ENCODE peak calls at places on chromosome 13, in nine cellular contexts. S is mesenchymal stem cell, L is GM23248, Z is adipocyte, X is keratinocyte, E is K562, C is endothelial cell of umbilical vein, N is neuronal stem cell, U is mammary epithelial cell. H is an unnamed sample.

GRCh38 chr13:36098080-36098479 is 33.1 kb downstream of the DCLK1 start:
- DNase-seq in S (no peak), L (no peak), Z (peak; percentile 13), X (no peak), E (no peak), C (no peak), N (no peak), U (no peak), H (no peak)

GRCh38 chr13:97125810-97126738 is 96.1 kb upstream of the MBNL2 start:
- DNase-seq in S (no peak), L (peak; percentile 76), Z (peak; percentile 76), X (peak; percentile 85), E (no peak), C (no peak), N (no peak), U (peak; percentile 75), H (no peak)

GRCh38 chr13:106083620-106084350 is 451.7 kb downstream of the EFNB2 start:
- DNase-seq in S (peak; percentile 61), L (peak; percentile 58), Z (peak; percentile 69), X (no peak), E (no peak), C (peak; percentile 86), N (no peak), U (peak; percentile 71), H (no peak)

GRCh38 chr13:50990540-50991506 is 81.2 kb downstream of the RNASEH2B start:
- DNase-seq in S (peak; percentile 80), L (peak; percentile 87), Z (peak; percentile 34), X (no peak), E (peak; percentile 9), C (peak; percentile 30), N (peak; percentile 27), U (no peak), H (peak; percentile 20)

GRCh38 chr13:41383400-41383799 is 72.3 kb downstream of the NAA16 start:
- DNase-seq in S (peak; percentile 17), L (peak; percentile 10), Z (no peak), X (no peak), E (no peak), C (peak; percentile 57), N (no peak), U (no peak), H (no peak)

GRCh38 chr13:39245688-39246087 is 207.4 kb downstream of the NHLRC3 start:
- DNase-seq in S (no peak), L (no peak), Z (no peak), X (no peak), E (no peak), C (no peak), N (no peak), U (peak; percentile 45), H (no peak)

GRCh38 chr13:98103942-98104880 is 38.7 kb upstream of the FARP1 start:
- DNase-seq in S (no peak), L (peak; percentile 46), Z (no peak), X (no peak), E (no peak), C (no peak), N (no peak), U (peak; percentile 9), H (no peak)

GRCh38 chr13:80707000-80707983 is 366.4 kb upstream of the SPRY2 start:
- DNase-seq in S (no peak), L (no peak), Z (no peak), X (no peak), E (no peak), C (no peak), N (no peak), U (no peak), H (no peak)

GRCh38 chr13:25301347-25302113 is at the start of gene NUP58:
- DNase-seq in S (peak; percentile 96), L (peak; percentile 99), Z (peak; percentile 98), X (peak; percentile 46), E (peak; percentile 82), C (peak; percentile 96), N (peak; percentile 69), U (peak; percentile 94), H (peak; percentile 94)

GRCh38 chr13:72851678-72852014 is 69.7 kb downstream of the PIBF1 start:
- DNase-seq in S (no peak), L (no peak), Z (no peak), X (no peak), E (no peak), C (no peak), N (no peak), U (no peak), H (peak; percentile 15)

GRCh38 chr13:106176103-106176502 is 359.4 kb downstream of the EFNB2 start:
- DNase-seq in S (peak; percentile 54), L (peak; percentile 68), Z (peak; percentile 13), X (no peak), E (no peak), C (no peak), N (no peak), U (no peak), H (no peak)

GRCh38 chr13:20188649-20189553 is 3.8 kb downstream of the GJB2 start:
- DNase-seq in S (no peak), L (no peak), Z (no peak), X (no peak), E (peak; percentile 34), C (no peak), N (no peak), U (no peak), H (no peak)

GRCh38 chr13:113883314-113883811 is 19.5 kb upstream of the GAS6 start:
- DNase-seq in S (no peak), L (no peak), Z (no peak), X (no peak), E (no peak), C (no peak), N (no peak), U (no peak), H (no peak)

GRCh38 chr13:54162069-54162468 is 1133.5 kb downstream of the OLFM4 start:
- DNase-seq in S (no peak), L (no peak), Z (no peak), X (no peak), E (no peak), C (no peak), N (no peak), U (no peak), H (no peak)

GRCh38 chr13:111508164-111508870 is 187.9 kb downstream of the TEX29 start:
- DNase-seq in S (no peak), L (no peak), Z (no peak), X (no peak), E (no peak), C (no peak), N (no peak), U (no peak), H (no peak)

GRCh38 chr13:113786262-113786841 is 27.3 kb downstream of the TMEM255B start:
- DNase-seq in S (peak; percentile 58), L (peak; percentile 69), Z (no peak), X (no peak), E (no peak), C (peak; percentile 44), N (no peak), U (no peak), H (no peak)

GRCh38 chr13:71659427-71659826 is 207.6 kb downstream of the DACH1 start:
- DNase-seq in S (peak; percentile 13), L (no peak), Z (no peak), X (no peak), E (no peak), C (no peak), N (no peak), U (no peak), H (no peak)

GRCh38 chr13:83622422-83622784 is 259.9 kb downstream of the SLITRK1 start:
- DNase-seq in S (no peak), L (peak; percentile 4), Z (peak; percentile 29), X (no peak), E (no peak), C (no peak), N (no peak), U (peak; percentile 71), H (no peak)

GRCh38 chr13:20150561-20150960 is 10.3 kb downstream of the GJA3 start:
- DNase-seq in S (no peak), L (no peak), Z (no peak), X (no peak), E (no peak), C (no peak), N (no peak), U (no peak), H (no peak)

GRCh38 chr13:26310470-26310869 is 56.5 kb downstream of the CDK8 start:
- DNase-seq in S (no peak), L (no peak), Z (no peak), X (no peak), E (no peak), C (no peak), N (no peak), U (no peak), H (no peak)
- H3K4me3 ChIP-seq in S (no peak overlapping the region), L (no peak overlapping the region), Z (no peak overlapping the region), X (no peak overlapping the region), E (no peak overlapping the region), C (no peak overlapping the region), N (no peak overlapping the region), U (no peak overlapping the region), H (no peak overlapping the region)

GRCh38 chr13:110329798-110330461 is 22.8 kb downstream of the COL4A2 start:
- DNase-seq in S (no peak), L (peak; percentile 59), Z (peak; percentile 87), X (no peak), E (no peak), C (no peak), N (no peak), U (no peak), H (no peak)
- H3K9ac ChIP-seq in S (peak overlapping the region; percentile 59), L (peak overlapping the region; percentile 47), Z (no peak overlapping the region), X (no peak overlapping the region), E (no peak overlapping the region), C (no peak overlapping the region), N (no peak overlapping the region), U (no peak overlapping the region), H (no peak overlapping the region)

DNA sequence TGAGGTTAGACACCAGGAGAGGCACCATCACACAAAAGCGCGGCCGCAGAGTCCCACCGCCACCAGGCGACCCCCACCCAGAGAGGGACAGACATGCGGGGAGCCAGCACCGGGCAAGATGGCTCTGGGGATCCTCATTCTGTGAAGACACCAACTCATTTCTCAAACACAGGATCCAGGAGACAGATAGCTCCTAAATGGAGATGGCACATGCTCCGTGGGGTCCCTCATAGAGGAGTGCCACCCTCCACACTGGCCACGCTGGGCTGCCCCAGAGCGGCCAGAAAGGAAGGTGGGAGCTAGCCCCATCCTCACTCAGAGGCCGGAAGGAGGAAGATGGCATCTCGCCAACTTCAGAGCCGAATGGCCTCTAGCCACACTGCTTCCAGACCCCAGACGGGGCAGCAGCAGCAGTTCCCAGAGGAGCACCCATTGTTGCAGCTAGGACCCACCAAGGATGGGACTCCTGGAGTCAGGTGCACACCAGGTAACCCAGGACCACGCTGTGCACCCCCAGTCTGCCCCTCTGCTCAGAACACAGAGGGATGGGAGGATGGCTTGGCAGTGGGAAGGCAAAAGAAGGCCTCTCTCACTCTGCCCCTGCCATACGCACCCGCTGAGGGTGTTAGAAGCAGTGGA is 78.6 kb downstream of the ZIC5 start:
- DNase-seq in S (no peak), L (no peak), Z (no peak), X (no peak), E (no peak), C (no peak), N (no peak), U (no peak), H (no peak)
- H3K4me3 ChIP-seq in S (no peak overlapping the region), L (no peak overlapping the region), Z (no peak overlapping the region), X (no peak overlapping the region), E (no peak overlapping the region), C (no peak overlapping the region), N (no peak overlapping the region), U (no peak overlapping the region), H (no peak overlapping the region)

DNA sequence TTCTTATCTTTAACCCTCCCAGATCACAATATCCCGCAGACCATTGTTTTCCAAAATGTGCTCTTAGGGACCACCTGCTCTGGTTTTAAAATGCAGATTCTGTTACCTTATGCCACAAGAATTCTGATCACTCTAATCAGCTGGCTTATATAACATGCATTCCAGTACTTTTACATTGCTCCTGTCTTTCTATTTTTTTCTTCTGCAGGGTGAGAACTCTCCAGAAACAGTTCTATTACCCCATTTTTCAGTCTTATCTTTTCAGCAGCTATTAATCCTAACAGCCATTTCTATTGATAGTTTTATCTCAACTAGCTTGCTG is 2.8 kb downstream of the ITM2B start:
- DNase-seq in S (no peak), L (peak; percentile 19), Z (no peak), X (no peak), E (no peak), C (no peak), N (no peak), U (no peak), H (no peak)
- H3K9ac ChIP-seq in S (peak overlapping the region; percentile 98), L (peak overlapping the region; percentile 94), Z (peak overlapping the region; percentile 98), X (peak overlapping the region; percentile 99), E (peak overlapping the region; percentile 92), C (peak overlapping the region; percentile 98), N (no peak overlapping the region), U (peak overlapping the region; percentile 81), H (peak overlapping the region; percentile 99)